ENCODE peak calls at places on chromosomes 6 and 20, in five cellular contexts. W is HCT116, J is SK-N-SH, L is GM12878, G is K562. K is an unnamed sample.

GRCh38 chr6:99995916-99996315 is 1.9 kb upstream of the MCHR2 start:
- DNase-seq in W (no peak), J (no peak), G (no peak), L (no peak), K (no peak)

GRCh38 chr6:11202513-11203305 is 29.8 kb downstream of the NEDD9 start:
- DNase-seq in L (no peak), G (no peak), J (no peak), W (no peak), K (peak; percentile 100)

GRCh38 chr20:51749674-51750036 is 18.5 kb downstream of the ATP9A start:
- DNase-seq in J (no peak), W (no peak), G (no peak), L (no peak), K (no peak)

GRCh38 chr6:155429321-155429893 is 26.2 kb downstream of the NOX3 start:
- DNase-seq in W (no peak), J (no peak), G (no peak), L (no peak), K (no peak)

GRCh38 chr6:29442670-29443184 is 3.6 kb downstream of the OR10C1 start:
- DNase-seq in G (no peak), L (no peak), W (no peak), J (no peak), K (no peak)

GRCh38 chr6:142404751-142405150 is 102.9 kb downstream of the ADGRG6 start:
- DNase-seq in L (no peak), G (no peak), W (no peak), J (no peak), K (peak; percentile 85)

GRCh38 chr6:43952746-43953145 is 174.5 kb downstream of the MRPL14 start:
- DNase-seq in J (no peak), L (no peak), G (peak; percentile 80), W (peak; percentile 21), K (peak; percentile 29)

GRCh38 chr6:44219053-44219814 is 2.5 kb downstream of the MYMX start:
- DNase-seq in L (no peak), J (peak; percentile 92), W (no peak), G (peak; percentile 90), K (peak; percentile 80)

GRCh38 chr6:24922174-24922573 is 13.6 kb downstream of the RIPOR2 start:
- DNase-seq in L (no peak), W (no peak), J (no peak), G (no peak), K (no peak)

GRCh38 chr20:9617940-9618339 is 103.5 kb downstream of the LAMP5 start:
- DNase-seq in L (no peak), J (peak; percentile 34), W (peak; percentile 61), G (peak; percentile 12), K (peak; percentile 58)

GRCh38 chr20:52779125-52779524 is 193.0 kb upstream of the TSHZ2 start:
- DNase-seq in J (no peak), W (no peak), L (no peak), G (no peak), K (no peak)
- TF ChIP-seq ZBTB33 in J (no peak), W (no peak), L (no peak), G (no peak), K (no peak)

GRCh38 chr6:21773199-21773974 is 179.8 kb downstream of the SOX4 start:
- DNase-seq in L (no peak), W (no peak), J (no peak), G (no peak), K (no peak)

GRCh38 chr6:21772467-21772866 is 178.9 kb downstream of the SOX4 start:
- DNase-seq in L (no peak), G (no peak), W (no peak), J (no peak), K (no peak)

GRCh38 chr6:21769973-21770372 is 176.4 kb downstream of the SOX4 start:
- DNase-seq in G (no peak), W (no peak), J (no peak), L (no peak), K (no peak)

GRCh38 chr6:21769405-21769851 is 175.9 kb downstream of the SOX4 start:
- DNase-seq in J (no peak), G (no peak), L (no peak), W (no peak), K (no peak)

GRCh38 chr6:21771626-21772320 is 178.2 kb downstream of the SOX4 start:
- DNase-seq in G (no peak), L (no peak), W (no peak), J (no peak), K (no peak)
- TF ChIP-seq SIN3A in G (no peak), L (no peak), W (no peak), J (no peak), K (no peak)

GRCh38 chr6:45709834-45710233 is 305.8 kb downstream of the CLIC5 start:
- DNase-seq in J (no peak), G (no peak), L (peak; percentile 64), W (no peak), K (no peak)
- TF ChIP-seq ZBTB33 in J (no peak), G (no peak), L (no peak), W (no peak), K (no peak)

GRCh38 chr6:72654101-72654618 is 32.3 kb downstream of the KCNQ5 start:
- DNase-seq in G (no peak), J (no peak), L (no peak), W (no peak), K (no peak)

GRCh38 chr6:72657391-72657790 is 35.5 kb downstream of the KCNQ5 start:
- DNase-seq in G (no peak), L (no peak), W (no peak), J (no peak), K (no peak)

GRCh38 chr6:72661408-72661807 is 39.5 kb downstream of the KCNQ5 start:
- DNase-seq in W (no peak), L (no peak), J (no peak), G (no peak), K (no peak)

GRCh38 chr6:72659754-72660153 is 37.9 kb downstream of the KCNQ5 start:
- DNase-seq in W (no peak), J (no peak), L (no peak), G (no peak), K (no peak)

DNA sequence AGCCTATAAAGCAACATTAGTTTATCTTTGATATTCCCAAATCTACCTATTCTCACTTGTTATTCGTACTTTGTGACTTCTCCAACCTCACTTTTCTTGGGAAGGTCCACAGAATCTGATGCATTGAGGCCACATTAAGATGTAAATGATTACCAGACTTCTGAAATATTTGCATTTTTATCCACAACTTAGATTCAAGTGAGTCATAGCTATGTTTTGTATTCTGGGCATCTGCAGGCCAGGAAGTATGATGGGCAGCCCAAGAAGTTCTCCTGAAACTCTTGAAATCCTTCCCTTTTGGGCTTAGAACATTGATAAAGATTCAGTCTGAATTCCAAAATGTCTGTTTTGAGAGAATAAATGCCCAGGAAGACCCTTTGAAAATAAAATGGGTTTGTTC is 35.9 kb downstream of the KCNQ5 start:
- DNase-seq in G (no peak), L (no peak), W (no peak), J (no peak), K (no peak)
- TF ChIP-seq SIN3A in G (no peak), L (no peak), W (no peak), J (no peak), K (no peak)

DNA sequence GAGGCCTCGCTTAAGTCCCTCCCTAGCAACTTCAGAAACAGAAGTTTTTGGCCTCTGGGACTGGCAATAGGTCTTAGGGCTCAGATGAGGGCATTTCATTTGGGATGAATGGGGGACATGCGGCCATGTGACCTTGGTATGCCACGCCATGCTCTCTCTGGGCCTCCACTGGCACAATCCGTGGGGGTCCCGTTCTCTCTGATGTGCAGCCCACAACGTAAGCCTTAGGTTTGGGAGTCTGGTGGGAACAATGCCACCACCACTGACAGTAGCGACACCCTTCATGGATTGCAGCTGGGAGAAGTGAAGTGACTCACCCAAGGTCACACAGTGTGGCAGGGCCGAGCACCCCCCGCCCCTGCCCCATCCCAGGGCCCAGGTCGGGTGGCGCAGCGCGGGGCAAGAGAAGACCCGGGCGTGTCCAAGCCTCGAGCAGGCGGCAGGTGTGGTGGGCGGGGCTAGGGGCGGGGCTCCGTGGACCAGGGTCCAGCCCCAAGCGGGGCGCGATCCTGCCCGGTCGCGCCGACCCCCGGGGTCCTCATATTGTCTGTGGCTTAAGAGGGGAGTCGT is 864 bp upstream of the CEBPB start:
- DNase-seq in W (no peak), L (no peak), J (no peak), G (peak; percentile 41), K (peak; percentile 79)
- TF ChIP-seq ZBTB33 in W (no peak), L (no peak), J (no peak), G (no peak), K (no peak)

GRCh38 chr6:13695217-13695616 is 16.4 kb downstream of the RANBP9 start:
- DNase-seq in W (no peak), G (no peak), L (no peak), J (no peak), K (no peak)

GRCh38 chr6:13697857-13698256 is 13.8 kb downstream of the RANBP9 start:
- DNase-seq in L (no peak), W (no peak), J (no peak), G (no peak), K (no peak)

GRCh38 chr6:13698715-13699114 is 12.9 kb downstream of the RANBP9 start:
- DNase-seq in G (no peak), W (no peak), J (no peak), L (no peak), K (peak; percentile 42)

GRCh38 chr6:13694562-13694961 is 17.1 kb downstream of the RANBP9 start:
- DNase-seq in J (no peak), W (no peak), L (no peak), G (no peak), K (no peak)

GRCh38 chr6:13696226-13696625 is 15.4 kb downstream of the RANBP9 start:
- DNase-seq in W (no peak), G (no peak), J (no peak), L (no peak), K (no peak)
- TF ChIP-seq SIN3A in W (no peak), G (no peak), J (no peak), L (no peak), K (no peak)

GRCh38 chr6:20092071-20092566 is 120.2 kb downstream of the MBOAT1 start:
- DNase-seq in G (peak; percentile 69), J (peak; percentile 36), W (peak; percentile 57), L (peak; percentile 17), K (peak; percentile 57)
- TF ChIP-seq ZBTB33 in G (no peak), J (no peak), W (no peak), L (no peak), K (no peak)

K was measured in HepG2.